ENCODE peak calls at places on chromosome 21, in eight cellular contexts. One of them, this sample, is unnamed. For H3K27me3, the result is how much of the 10 kb centered on the place peaks cover.

GRCh38 chr21:42513151-42513984 is at the start of gene SLC37A1:
- DNase-seq in Peyer's patch: peak
- DNase-seq in NT2/D1: no peak
- DNase-seq in pancreas: no peak
- DNase-seq in right cardiac atrium: peak
- DNase-seq in iPS DF 6.9: no peak
- DNase-seq in neuronal stem cell: no peak
- DNase-seq in uterus: no peak
- DNase-seq in this sample: no peak

GRCh38 chr21:43316156-43316845 is 110.6 kb downstream of the SIK1 start:
- DNase-seq in Peyer's patch: no peak
- DNase-seq in NT2/D1: no peak
- DNase-seq in pancreas: no peak
- DNase-seq in right cardiac atrium: peak
- DNase-seq in iPS DF 6.9: no peak
- DNase-seq in neuronal stem cell: no peak
- DNase-seq in uterus: no peak
- DNase-seq in this sample: no peak

GRCh38 chr21:31282095-31282709 is 61.9 kb downstream of the TIAM1 start:
- DNase-seq in Peyer's patch: no peak
- DNase-seq in NT2/D1: no peak
- DNase-seq in pancreas: no peak
- DNase-seq in right cardiac atrium: peak
- DNase-seq in iPS DF 6.9: no peak
- DNase-seq in neuronal stem cell: no peak
- DNase-seq in uterus: no peak
- DNase-seq in this sample: peak

GRCh38 chr21:28632718-28633408 is 359.8 kb downstream of the LTN1 start:
- DNase-seq in Peyer's patch: no peak
- DNase-seq in NT2/D1: peak
- DNase-seq in pancreas: no peak
- DNase-seq in right cardiac atrium: no peak
- DNase-seq in iPS DF 6.9: no peak
- DNase-seq in neuronal stem cell: peak
- DNase-seq in uterus: no peak
- DNase-seq in this sample: no peak

GRCh38 chr21:38223893-38224540 is 32.8 kb upstream of the KCNJ15 start:
- DNase-seq in Peyer's patch: no peak
- DNase-seq in NT2/D1: peak
- DNase-seq in pancreas: no peak
- DNase-seq in right cardiac atrium: no peak
- DNase-seq in iPS DF 6.9: peak
- DNase-seq in neuronal stem cell: peak
- DNase-seq in uterus: no peak
- DNase-seq in this sample: no peak

GRCh38 chr21:17911628-17912027 is 92.5 kb upstream of the C21orf91 start:
- DNase-seq in Peyer's patch: no peak
- DNase-seq in NT2/D1: no peak
- DNase-seq in pancreas: no peak
- DNase-seq in right cardiac atrium: no peak
- DNase-seq in iPS DF 6.9: no peak
- DNase-seq in neuronal stem cell: no peak
- DNase-seq in uterus: no peak
- DNase-seq in this sample: no peak

GRCh38 chr21:23217597-23217996 is 2219.4 kb downstream of the NCAM2 start:
- DNase-seq in Peyer's patch: no peak
- DNase-seq in NT2/D1: no peak
- DNase-seq in pancreas: no peak
- DNase-seq in right cardiac atrium: no peak
- DNase-seq in iPS DF 6.9: no peak
- DNase-seq in neuronal stem cell: no peak
- DNase-seq in uterus: no peak
- DNase-seq in this sample: no peak

GRCh38 chr21:21195417-21195816 is 197.2 kb downstream of the NCAM2 start:
- DNase-seq in Peyer's patch: no peak
- DNase-seq in NT2/D1: no peak
- DNase-seq in pancreas: no peak
- DNase-seq in right cardiac atrium: no peak
- DNase-seq in iPS DF 6.9: no peak
- DNase-seq in neuronal stem cell: no peak
- DNase-seq in uterus: no peak
- DNase-seq in this sample: no peak

GRCh38 chr21:25626752-25627151 is 12.3 kb upstream of the JAM2 start:
- DNase-seq in Peyer's patch: no peak
- DNase-seq in NT2/D1: no peak
- DNase-seq in pancreas: no peak
- DNase-seq in right cardiac atrium: peak
- DNase-seq in iPS DF 6.9: no peak
- DNase-seq in neuronal stem cell: no peak
- DNase-seq in uterus: no peak
- DNase-seq in this sample: no peak

GRCh38 chr21:31656199-31657095 is 3.0 kb upstream of the SOD1 start:
- DNase-seq in Peyer's patch: no peak
- DNase-seq in NT2/D1: no peak
- DNase-seq in pancreas: no peak
- DNase-seq in right cardiac atrium: no peak
- DNase-seq in iPS DF 6.9: no peak
- DNase-seq in neuronal stem cell: no peak
- DNase-seq in uterus: no peak
- DNase-seq in this sample: no peak

GRCh38 chr21:42568377-42568776 is 54.7 kb downstream of the SLC37A1 start:
- DNase-seq in Peyer's patch: peak
- DNase-seq in NT2/D1: no peak
- DNase-seq in pancreas: no peak
- DNase-seq in right cardiac atrium: peak
- DNase-seq in iPS DF 6.9: no peak
- DNase-seq in neuronal stem cell: no peak
- DNase-seq in uterus: peak
- DNase-seq in this sample: no peak

GRCh38 chr21:35351434-35351833 is 302.3 kb upstream of the RUNX1 start:
- DNase-seq in Peyer's patch: no peak
- DNase-seq in NT2/D1: no peak
- DNase-seq in pancreas: no peak
- DNase-seq in right cardiac atrium: no peak
- DNase-seq in iPS DF 6.9: no peak
- DNase-seq in neuronal stem cell: no peak
- DNase-seq in uterus: no peak
- DNase-seq in this sample: no peak

GRCh38 chr21:18138507-18138906 is 106.1 kb upstream of the CHODL start:
- DNase-seq in Peyer's patch: no peak
- DNase-seq in NT2/D1: no peak
- DNase-seq in pancreas: no peak
- DNase-seq in right cardiac atrium: no peak
- DNase-seq in iPS DF 6.9: no peak
- DNase-seq in neuronal stem cell: no peak
- DNase-seq in uterus: no peak
- DNase-seq in this sample: no peak

GRCh38 chr21:15309022-15309590 is 244.3 kb upstream of the NRIP1 start:
- DNase-seq in Peyer's patch: no peak
- DNase-seq in NT2/D1: no peak
- DNase-seq in pancreas: no peak
- DNase-seq in right cardiac atrium: no peak
- DNase-seq in iPS DF 6.9: no peak
- DNase-seq in neuronal stem cell: no peak
- DNase-seq in uterus: no peak
- DNase-seq in this sample: no peak

GRCh38 chr21:37904879-37905278 is 11.4 kb downstream of the KCNJ6 start:
- DNase-seq in Peyer's patch: no peak
- DNase-seq in NT2/D1: no peak
- DNase-seq in pancreas: no peak
- DNase-seq in right cardiac atrium: peak
- DNase-seq in iPS DF 6.9: no peak
- DNase-seq in neuronal stem cell: no peak
- DNase-seq in uterus: no peak
- DNase-seq in this sample: no peak

GRCh38 chr21:35335951-35336446 is 286.9 kb upstream of the RUNX1 start:
- DNase-seq in Peyer's patch: no peak
- DNase-seq in NT2/D1: no peak
- DNase-seq in pancreas: no peak
- DNase-seq in right cardiac atrium: no peak
- DNase-seq in iPS DF 6.9: no peak
- DNase-seq in neuronal stem cell: no peak
- DNase-seq in uterus: no peak
- DNase-seq in this sample: no peak

GRCh38 chr21:43597052-43597451 is 62.2 kb downstream of the HSF2BP start:
- DNase-seq in Peyer's patch: no peak
- DNase-seq in NT2/D1: no peak
- DNase-seq in pancreas: no peak
- DNase-seq in right cardiac atrium: no peak
- DNase-seq in iPS DF 6.9: no peak
- DNase-seq in neuronal stem cell: no peak
- DNase-seq in uterus: no peak
- DNase-seq in this sample: no peak

GRCh38 chr21:42513985-42514882 is 582 bp downstream of the SLC37A1 start:
- DNase-seq in Peyer's patch: peak
- DNase-seq in NT2/D1: peak
- DNase-seq in pancreas: peak
- DNase-seq in right cardiac atrium: peak
- DNase-seq in iPS DF 6.9: no peak
- DNase-seq in neuronal stem cell: no peak
- DNase-seq in uterus: peak
- DNase-seq in this sample: no peak

GRCh38 chr21:33566514-33566913 is 22.0 kb downstream of the DONSON start:
- DNase-seq in Peyer's patch: no peak
- DNase-seq in NT2/D1: no peak
- DNase-seq in pancreas: no peak
- DNase-seq in right cardiac atrium: no peak
- DNase-seq in iPS DF 6.9: no peak
- DNase-seq in neuronal stem cell: no peak
- DNase-seq in uterus: no peak
- DNase-seq in this sample: no peak
- H3K27me3 ChIP-seq in Peyer's patch: under half
- H3K27me3 ChIP-seq in NT2/D1: under half
- H3K27me3 ChIP-seq in pancreas: under half
- H3K27me3 ChIP-seq in right cardiac atrium: under half
- H3K27me3 ChIP-seq in iPS DF 6.9: under half
- H3K27me3 ChIP-seq in neuronal stem cell: under half
- H3K27me3 ChIP-seq in uterus: under half
- H3K27me3 ChIP-seq in this sample: under half

GRCh38 chr21:39804264-39804663 is 59.3 kb downstream of the IGSF5 start:
- DNase-seq in Peyer's patch: no peak
- DNase-seq in NT2/D1: no peak
- DNase-seq in pancreas: no peak
- DNase-seq in right cardiac atrium: no peak
- DNase-seq in iPS DF 6.9: no peak
- DNase-seq in neuronal stem cell: no peak
- DNase-seq in uterus: no peak
- DNase-seq in this sample: no peak

GRCh38 chr21:39805983-39806382 is 61.0 kb downstream of the IGSF5 start:
- DNase-seq in Peyer's patch: no peak
- DNase-seq in NT2/D1: no peak
- DNase-seq in pancreas: no peak
- DNase-seq in right cardiac atrium: no peak
- DNase-seq in iPS DF 6.9: no peak
- DNase-seq in neuronal stem cell: no peak
- DNase-seq in uterus: no peak
- DNase-seq in this sample: no peak

GRCh38 chr21:39807738-39808137 is 59.5 kb upstream of the PCP4 start:
- DNase-seq in Peyer's patch: no peak
- DNase-seq in NT2/D1: no peak
- DNase-seq in pancreas: no peak
- DNase-seq in right cardiac atrium: no peak
- DNase-seq in iPS DF 6.9: no peak
- DNase-seq in neuronal stem cell: no peak
- DNase-seq in uterus: no peak
- DNase-seq in this sample: no peak

DNA sequence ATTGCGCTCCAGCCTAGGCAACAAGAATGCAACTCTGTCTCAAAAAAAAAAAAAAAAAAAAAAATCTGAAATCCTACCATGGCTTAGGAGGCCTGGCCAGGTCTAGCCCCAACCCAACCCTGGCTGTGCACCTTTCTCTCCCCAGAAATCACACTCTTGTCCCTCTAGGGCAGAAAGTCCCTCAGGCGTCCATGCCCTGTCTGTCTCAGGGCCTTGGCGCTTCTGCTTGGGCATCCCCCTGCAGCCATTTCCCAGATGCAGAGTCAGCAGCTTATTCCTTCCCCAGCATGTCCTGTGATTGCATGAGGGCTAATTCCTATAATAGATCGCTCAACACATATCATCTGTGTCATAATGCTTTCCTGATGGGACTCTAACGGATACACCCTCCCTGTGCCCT is 57.3 kb upstream of the PCP4 start:
- DNase-seq in Peyer's patch: no peak
- DNase-seq in NT2/D1: no peak
- DNase-seq in pancreas: no peak
- DNase-seq in right cardiac atrium: no peak
- DNase-seq in iPS DF 6.9: no peak
- DNase-seq in neuronal stem cell: no peak
- DNase-seq in uterus: no peak
- DNase-seq in this sample: no peak
- H3K27me3 ChIP-seq in Peyer's patch: under half
- H3K27me3 ChIP-seq in NT2/D1: under half
- H3K27me3 ChIP-seq in pancreas: under half
- H3K27me3 ChIP-seq in right cardiac atrium: under half
- H3K27me3 ChIP-seq in iPS DF 6.9: under half
- H3K27me3 ChIP-seq in neuronal stem cell: under half
- H3K27me3 ChIP-seq in uterus: under half
- H3K27me3 ChIP-seq in this sample: under half

GRCh38 chr21:27535188-27535587 is 568.3 kb upstream of the ADAMTS5 start:
- DNase-seq in Peyer's patch: no peak
- DNase-seq in NT2/D1: no peak
- DNase-seq in pancreas: no peak
- DNase-seq in right cardiac atrium: no peak
- DNase-seq in iPS DF 6.9: no peak
- DNase-seq in neuronal stem cell: no peak
- DNase-seq in uterus: no peak
- DNase-seq in this sample: no peak
- H3K27me3 ChIP-seq in Peyer's patch: under half
- H3K27me3 ChIP-seq in NT2/D1: under half
- H3K27me3 ChIP-seq in pancreas: under half
- H3K27me3 ChIP-seq in right cardiac atrium: under half
- H3K27me3 ChIP-seq in iPS DF 6.9: under half
- H3K27me3 ChIP-seq in neuronal stem cell: under half
- H3K27me3 ChIP-seq in uterus: under half
- H3K27me3 ChIP-seq in this sample: under half

DNA sequence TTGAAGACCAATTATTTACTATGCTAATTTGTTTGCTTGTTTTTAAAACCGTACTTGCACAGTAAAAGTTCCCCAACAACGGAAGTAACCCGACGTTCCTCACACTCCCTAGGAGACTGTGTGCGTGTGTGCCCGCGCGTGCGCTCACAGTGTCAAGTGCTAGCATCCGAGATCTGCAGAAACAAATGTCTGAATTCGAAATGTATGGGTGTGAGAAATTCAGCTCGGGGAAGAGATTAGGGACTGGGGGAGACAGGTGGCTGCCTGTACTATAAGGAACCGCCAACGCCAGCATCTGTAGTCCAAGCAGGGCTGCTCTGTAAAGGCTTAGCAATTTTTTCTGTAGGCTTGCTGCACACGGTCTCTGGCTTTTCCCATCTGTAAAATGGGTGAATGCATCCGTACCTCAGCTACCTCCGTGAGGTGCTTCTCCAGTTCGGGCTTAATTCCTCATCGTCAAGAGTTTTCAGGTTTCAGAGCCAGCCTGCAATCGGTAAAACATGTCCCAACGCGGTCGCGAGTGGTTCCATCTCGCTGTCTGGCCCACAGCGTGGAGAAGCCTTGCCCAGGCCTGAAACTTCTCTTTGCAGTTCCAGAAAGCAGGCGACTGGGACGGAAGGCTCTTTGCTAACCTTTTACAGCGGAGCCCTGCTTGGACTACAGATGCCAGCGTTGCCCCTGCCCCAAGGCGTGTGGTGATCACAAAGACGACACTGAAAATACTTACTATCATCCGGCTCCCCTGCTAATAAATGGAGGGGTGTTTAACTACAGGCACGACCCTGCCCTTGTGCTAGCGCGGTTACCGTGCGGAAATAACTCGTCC is 1.2 kb upstream of the OLIG2 start:
- DNase-seq in Peyer's patch: no peak
- DNase-seq in NT2/D1: no peak
- DNase-seq in pancreas: no peak
- DNase-seq in right cardiac atrium: no peak
- DNase-seq in iPS DF 6.9: no peak
- DNase-seq in neuronal stem cell: no peak
- DNase-seq in uterus: no peak
- DNase-seq in this sample: no peak
- H3K27me3 ChIP-seq in Peyer's patch: half or more
- H3K27me3 ChIP-seq in NT2/D1: half or more
- H3K27me3 ChIP-seq in pancreas: under half
- H3K27me3 ChIP-seq in right cardiac atrium: under half
- H3K27me3 ChIP-seq in iPS DF 6.9: half or more
- H3K27me3 ChIP-seq in neuronal stem cell: half or more
- H3K27me3 ChIP-seq in uterus: half or more
- H3K27me3 ChIP-seq in this sample: under half